ENCODE peak calls at places on chromosome 11, in eight cellular contexts. C is WTC11; R is astrocyte of the spinal cord; J is activated naive CD8-positive, alpha-beta T cell treated with anti-CD3 and anti-CD28 coated beads, Interleukin-2, amount 50 U/mL, for 24 hours; M is HAP-1; H is C1 segment of cervical spinal cord; G is fibroblast of the conjunctiva; P is pancreas. W is an unnamed sample.

GRCh38 chr11:6249822-6250555 is 9.6 kb upstream of the CCKBR start:
- DNase-seq in H (no peak), P (peak), G (peak), R (peak), C (no peak), M (no peak), J (no peak), W (no peak)

GRCh38 chr11:38005597-38005996 is 1407.6 kb upstream of the RAG2 start:
- DNase-seq in R (peak), P (no peak), C (no peak), M (no peak), H (no peak), J (no peak), G (peak), W (no peak)

GRCh38 chr11:17405232-17406005 is 17.0 kb upstream of the KCNJ11 start:
- DNase-seq in G (peak), M (no peak), P (peak), R (peak), J (no peak), C (peak), H (peak), W (no peak)

GRCh38 chr11:128874406-128874805 is 7.3 kb upstream of the KCNJ1 start:
- DNase-seq in C (no peak), P (no peak), G (no peak), J (no peak), R (peak), H (no peak), M (no peak), W (no peak)

GRCh38 chr11:3920148-3920852 is 64.8 kb downstream of the STIM1 start:
- DNase-seq in J (peak), P (no peak), M (no peak), G (peak), R (peak), C (no peak), H (no peak), W (peak)

GRCh38 chr11:124678416-124678815 is 4.7 kb downstream of the SPA17 start:
- DNase-seq in G (no peak), H (no peak), C (no peak), M (no peak), J (no peak), P (no peak), R (no peak), W (no peak)

GRCh38 chr11:61971177-61972111 is 4.0 kb upstream of the FTH1 start:
- DNase-seq in R (peak), G (peak), H (peak), J (peak), P (peak), M (peak), C (peak), W (peak)

GRCh38 chr11:2853997-2854560 is 31.5 kb downstream of the CDKN1C start:
- DNase-seq in J (no peak), M (no peak), C (no peak), G (no peak), H (no peak), P (no peak), R (no peak), W (peak)

GRCh38 chr11:287821-288327 is 1.1 kb upstream of the PGGHG start:
- DNase-seq in C (peak), G (no peak), P (peak), M (no peak), R (no peak), J (no peak), H (no peak), W (no peak)

GRCh38 chr11:2772544-2773031 is 72.8 kb upstream of the KCNQ1OT1 start:
- DNase-seq in M (no peak), C (peak), R (peak), G (no peak), P (peak), H (no peak), J (peak), W (peak)

GRCh38 chr11:75625970-75626691 is 42.7 kb downstream of the MAP6 start:
- DNase-seq in H (no peak), G (peak), J (no peak), R (peak), C (no peak), M (no peak), P (no peak), W (no peak)

GRCh38 chr11:8608646-8609045 is 14.6 kb upstream of the STK33 start:
- DNase-seq in M (no peak), H (no peak), G (no peak), C (no peak), R (peak), P (no peak), J (no peak), W (no peak)

GRCh38 chr11:105297463-105297862 is 157.9 kb upstream of the CARD18 start:
- DNase-seq in G (no peak), M (no peak), J (no peak), P (no peak), R (peak), H (no peak), C (no peak), W (no peak)

GRCh38 chr11:62392944-62393628 is 25.7 kb upstream of the SCGB1A1 start:
- DNase-seq in M (no peak), J (no peak), G (no peak), C (no peak), P (no peak), H (no peak), R (no peak), W (peak)

GRCh38 chr11:92979176-92979575 is 9.7 kb downstream of the MTNR1B start:
- DNase-seq in P (no peak), M (no peak), H (no peak), J (no peak), C (no peak), R (peak), G (no peak), W (no peak)

GRCh38 chr11:120709808-120710207 is 198.3 kb downstream of the GRIK4 start:
- DNase-seq in C (no peak), M (no peak), R (no peak), G (no peak), P (no peak), J (no peak), H (no peak), W (no peak)

GRCh38 chr11:123822022-123822421 is 15.9 kb upstream of the OR6M1 start:
- DNase-seq in C (no peak), H (no peak), G (no peak), M (no peak), R (no peak), J (no peak), P (peak), W (no peak)

GRCh38 chr11:64854534-64855502 is 10.4 kb upstream of the CDC42BPG start:
- DNase-seq in H (no peak), M (no peak), J (peak), G (peak), P (peak), R (peak), C (no peak), W (peak)